ENCODE peak calls at places on chromosomes 16 and 17, in six cellular contexts. G, M, E, C, X and Q are unnamed samples.

GRCh38 chr17:83113381-83113780 is 34.0 kb downstream of the METRNL start:
- DNase-seq in G (no peak), M (no peak), E (no peak), C (no peak), X (no peak), Q (no peak)

GRCh38 chr17:12673788-12674187 is 8.1 kb downstream of the MYOCD start:
- DNase-seq in G (no peak), M (no peak), E (no peak), C (no peak), X (no peak), Q (no peak)

GRCh38 chr17:46978489-46979022 is 497 bp downstream of the RPRML start:
- DNase-seq in G (no peak), M (peak; percentile 60), E (no peak), C (peak; percentile 45), X (no peak), Q (peak; percentile 77)

GRCh38 chr16:24681793-24682192 is 47.7 kb upstream of the TNRC6A start:
- DNase-seq in G (no peak), M (no peak), E (no peak), C (no peak), X (no peak), Q (no peak)

GRCh38 chr17:82236142-82236971 is 7.5 kb downstream of the SLC16A3 start:
- DNase-seq in G (peak; percentile 88), M (peak; percentile 86), E (peak; percentile 95), C (peak; percentile 78), X (peak; percentile 59), Q (peak; percentile 88)

GRCh38 chr17:27570578-27570914 is 60.4 kb upstream of the LGALS9 start:
- DNase-seq in G (no peak), M (no peak), E (peak; percentile 42), C (no peak), X (no peak), Q (no peak)

GRCh38 chr16:30185141-30185682 is 1.8 kb downstream of the CORO1A start:
- DNase-seq in G (no peak), M (no peak), E (peak; percentile 58), C (peak; percentile 80), X (peak; percentile 31), Q (no peak)

GRCh38 chr17:13589658-13590057 is 12.1 kb downstream of the HS3ST3A1 start:
- DNase-seq in G (no peak), M (no peak), E (no peak), C (peak; percentile 45), X (no peak), Q (no peak)

GRCh38 chr16:69567031-69567680 is 1.4 kb downstream of the NFAT5 start:
- DNase-seq in G (peak; percentile 66), M (no peak), E (no peak), C (peak; percentile 54), X (peak; percentile 28), Q (peak; percentile 49)

GRCh38 chr16:46607529-46607928 is 13.7 kb downstream of the SHCBP1 start:
- DNase-seq in G (peak; percentile 66), M (no peak), E (no peak), C (peak; percentile 48), X (no peak), Q (peak; percentile 63)

GRCh38 chr17:7465481-7466275 is 13.8 kb downstream of the ZBTB4 start:
- DNase-seq in G (no peak), M (no peak), E (no peak), C (no peak), X (no peak), Q (peak; percentile 56)

GRCh38 chr17:1365445-1366039 is 34.5 kb downstream of the YWHAE start:
- DNase-seq in G (peak; percentile 75), M (peak; percentile 84), E (no peak), C (peak; percentile 81), X (peak; percentile 29), Q (peak; percentile 83)

GRCh38 chr16:28038401-28038800 is 25.1 kb downstream of the GSG1L start:
- DNase-seq in G (no peak), M (no peak), E (no peak), C (no peak), X (no peak), Q (peak; percentile 12)

GRCh38 chr17:1005361-1005946 is 8.5 kb downstream of the TIMM22 start:
- DNase-seq in G (no peak), M (no peak), E (peak; percentile 84), C (no peak), X (no peak), Q (peak; percentile 12)

GRCh38 chr16:11145173-11145820 is 110.7 kb downstream of the SOCS1 start:
- DNase-seq in G (no peak), M (no peak), E (peak; percentile 89), C (no peak), X (no peak), Q (no peak)

GRCh38 chr17:40345161-40346034 is 19.1 kb downstream of the GJD3 start:
- DNase-seq in G (peak; percentile 83), M (peak; percentile 90), E (peak; percentile 83), C (no peak), X (no peak), Q (peak; percentile 82)

GRCh38 chr17:80891096-80892018 is 100.3 kb upstream of the CHMP6 start:
- DNase-seq in G (peak; percentile 83), M (no peak), E (peak; percentile 57), C (no peak), X (no peak), Q (no peak)

GRCh38 chr16:86347090-86347489 is 163.2 kb upstream of the FOXF1 start:
- DNase-seq in G (no peak), M (no peak), E (no peak), C (no peak), X (no peak), Q (no peak)

GRCh38 chr17:48055531-48056245 is 7.5 kb downstream of the NFE2L1 start:
- DNase-seq in G (no peak), M (peak; percentile 33), E (no peak), C (peak; percentile 83), X (no peak), Q (peak; percentile 63)

GRCh38 chr16:56041556-56042140 is 149.6 kb upstream of the GNAO1 start:
- DNase-seq in G (peak; percentile 32), M (peak; percentile 76), E (no peak), C (peak; percentile 10), X (no peak), Q (peak; percentile 81)

GRCh38 chr17:79388556-79389295 is 222.1 kb downstream of the RBFOX3 start:
- DNase-seq in G (peak; percentile 60), M (peak; percentile 88), E (peak; percentile 76), C (peak; percentile 80), X (peak; percentile 21), Q (peak; percentile 57)

GRCh38 chr16:87765473-87765775 is 362 bp downstream of the KLHDC4 start:
- DNase-seq in G (peak; percentile 29), M (no peak), E (no peak), C (peak; percentile 68), X (no peak), Q (peak; percentile 46)

GRCh38 chr17:72163474-72163873 is 42.7 kb downstream of the SOX9 start:
- DNase-seq in G (no peak), M (no peak), E (no peak), C (no peak), X (no peak), Q (no peak)

GRCh38 chr16:82629441-82630027 is 2.8 kb downstream of the CDH13 start:
- DNase-seq in G (no peak), M (peak; percentile 38), E (no peak), C (no peak), X (no peak), Q (no peak)

GRCh38 chr16:86243571-86244154 is 266.7 kb upstream of the FOXF1 start:
- DNase-seq in G (no peak), M (no peak), E (no peak), C (no peak), X (no peak), Q (no peak)

GRCh38 chr17:75561927-75562603 is 25.5 kb upstream of the MYO15B start:
- DNase-seq in G (no peak), M (no peak), E (no peak), C (no peak), X (no peak), Q (no peak)